ENCODE peak calls at places on chromosomes 5 and 9, in four cellular contexts. V is H9, K is IMR-90, U is H1. X is an unnamed sample.

GRCh38 chr9:136081113-136081825 is 13.8 kb downstream of the NACC2 start:
- DNase-seq in U (no peak), K (peak; percentile 36), V (peak; percentile 28), X (no peak)

GRCh38 chr5:57174128-57174849 is 430 bp downstream of the GPBP1 start:
- DNase-seq in K (no peak), U (no peak), V (no peak), X (peak; percentile 66)

GRCh38 chr5:133993152-133993548 is 11.6 kb downstream of the VDAC1 start:
- DNase-seq in U (no peak), V (no peak), K (peak; percentile 82), X (no peak)

GRCh38 chr9:32644698-32645097 is 9.2 kb upstream of the TAF1L start:
- DNase-seq in K (peak; percentile 78), V (no peak), U (no peak), X (peak; percentile 1)

GRCh38 chr5:73096239-73096575 is 24.2 kb upstream of the TMEM171 start:
- DNase-seq in K (no peak), U (no peak), V (no peak), X (no peak)

GRCh38 chr9:95138474-95138873 is 179.0 kb downstream of the FANCC start:
- DNase-seq in V (peak; percentile 80), U (no peak), K (peak; percentile 36), X (peak; percentile 62)

GRCh38 chr9:102038006-102038405 is 299.6 kb upstream of the GRIN3A start:
- DNase-seq in U (no peak), V (no peak), K (no peak), X (no peak)

GRCh38 chr9:133950206-133950915 is 41.8 kb downstream of the VAV2 start:
- DNase-seq in K (peak; percentile 49), V (no peak), U (no peak), X (no peak)

GRCh38 chr5:57779383-57780223 is 297.0 kb upstream of the ACTBL2 start:
- DNase-seq in U (peak; percentile 49), K (peak; percentile 83), V (peak; percentile 32), X (peak; percentile 73)

GRCh38 chr5:93909356-93909755 is 168.0 kb upstream of the POU5F2 start:
- DNase-seq in U (no peak), V (no peak), K (no peak), X (no peak)

GRCh38 chr9:114051281-114051680 is 26.8 kb downstream of the AMBP start:
- DNase-seq in U (no peak), K (no peak), V (peak; percentile 17), X (no peak)

GRCh38 chr5:73295447-73295846 is 122.5 kb downstream of the TMEM174 start:
- DNase-seq in K (no peak), U (no peak), V (no peak), X (peak; percentile 24)

GRCh38 chr5:1799602-1800469 is at the start of gene MRPL36:
- DNase-seq in V (peak; percentile 96), U (peak; percentile 89), K (peak; percentile 85), X (peak; percentile 95)

GRCh38 chr5:72599519-72600400 is 92.5 kb upstream of the ZNF366 start:
- DNase-seq in K (peak; percentile 51), U (no peak), V (no peak), X (no peak)

GRCh38 chr5:33336911-33337620 is 103.7 kb upstream of the TARS1 start:
- DNase-seq in K (peak; percentile 82), V (no peak), U (no peak), X (no peak)

GRCh38 chr5:72459089-72459661 is 48.0 kb downstream of the ZNF366 start:
- DNase-seq in V (no peak), K (no peak), U (no peak), X (no peak)

GRCh38 chr5:59174248-59174844 is 591.5 kb downstream of the RAB3C start:
- DNase-seq in U (no peak), V (no peak), K (peak; percentile 87), X (peak; percentile 71)

GRCh38 chr9:81584099-81584498 is 105.2 kb downstream of the TLE1 start:
- DNase-seq in K (no peak), U (no peak), V (no peak), X (no peak)

GRCh38 chr5:126414874-126415502 is 8.2 kb upstream of the GRAMD2B start:
- DNase-seq in V (no peak), K (peak; percentile 77), U (no peak), X (no peak)

GRCh38 chr9:136370687-136371530 is 2.6 kb downstream of the CARD9 start:
- DNase-seq in U (no peak), V (no peak), K (peak; percentile 59), X (no peak)

GRCh38 chr5:114362977-114363721 is 1.3 kb downstream of the KCNN2 start:
- DNase-seq in V (peak; percentile 30), U (peak; percentile 55), K (peak; percentile 37), X (peak; percentile 43)

GRCh38 chr5:134242146-134242545 is 16.3 kb upstream of the PPP2CA start:
- DNase-seq in K (peak; percentile 99), U (no peak), V (no peak), X (no peak)

GRCh38 chr5:26031481-26031880 is 1006.9 kb downstream of the CDH9 start:
- DNase-seq in U (no peak), K (no peak), V (no peak), X (peak; percentile 29)

GRCh38 chr5:179044765-179045164 is 15.4 kb upstream of the ZNF354C start:
- DNase-seq in V (no peak), U (no peak), K (no peak), X (peak; percentile 13)

GRCh38 chr9:91075279-91075678 is 273.7 kb downstream of the SYK start:
- DNase-seq in U (peak; percentile 41), K (no peak), V (no peak), X (peak; percentile 57)

GRCh38 chr9:91074866-91075265 is 273.2 kb downstream of the SYK start:
- DNase-seq in K (no peak), U (peak; percentile 33), V (no peak), X (no peak)

GRCh38 chr9:91071185-91071990 is 269.8 kb downstream of the SYK start:
- DNase-seq in U (peak; percentile 41), K (peak; percentile 99), V (no peak), X (no peak)

GRCh38 chr9:91073049-91073810 is 271.6 kb downstream of the SYK start:
- DNase-seq in K (no peak), V (no peak), U (peak; percentile 36), X (no peak)

GRCh38 chr9:91073811-91074771 is 272.5 kb downstream of the SYK start:
- DNase-seq in V (no peak), U (peak; percentile 17), K (no peak), X (no peak)
- H4K5ac ChIP-seq in V (no peak overlapping the region), U (no peak overlapping the region), K (no peak overlapping the region), X (no peak overlapping the region)

DNA sequence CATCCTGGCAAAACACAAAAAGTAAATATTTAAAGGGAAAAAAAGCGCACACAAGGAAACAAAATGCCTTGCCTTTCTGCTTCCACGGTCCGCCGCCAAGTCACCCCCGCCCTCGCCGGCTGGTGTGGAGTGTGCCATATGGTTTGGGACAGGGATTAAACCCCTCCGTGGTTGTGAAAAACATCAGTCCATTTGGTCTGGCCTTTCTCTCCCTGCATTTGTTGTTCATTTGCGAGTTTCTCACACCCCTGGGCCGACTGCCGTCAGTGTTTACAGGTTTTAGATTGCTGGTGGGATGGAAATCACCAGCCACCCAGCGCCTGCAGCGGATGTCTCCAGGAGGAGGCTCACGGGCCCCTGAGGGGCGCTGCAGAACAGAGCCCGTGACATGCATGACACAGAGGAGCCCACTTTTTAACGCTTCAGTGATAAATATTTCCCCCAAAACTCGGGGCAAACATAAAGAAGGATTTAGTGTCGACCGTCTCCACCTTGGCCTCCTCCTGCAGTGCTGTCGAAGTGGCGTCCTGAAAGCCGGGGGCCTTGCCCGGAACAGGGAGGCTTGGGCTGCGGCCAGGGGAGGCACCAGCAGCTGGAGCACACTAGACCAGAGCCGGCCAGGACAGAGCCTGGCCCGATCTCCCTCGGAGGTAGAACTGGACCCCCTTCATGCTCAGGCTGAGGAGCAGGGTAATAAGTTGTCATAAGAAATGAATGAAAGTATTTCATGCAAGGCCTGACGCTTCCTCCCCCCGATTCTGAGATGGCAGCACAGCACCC is 161.4 kb downstream of the HSD17B3 start:
- DNase-seq in V (peak; percentile 53), K (no peak), U (no peak), X (peak; percentile 84)
- H2BK15ac ChIP-seq in V (no peak overlapping the region), K (no peak overlapping the region), U (peak overlapping the region; percentile 54), X (no peak overlapping the region)

DNA sequence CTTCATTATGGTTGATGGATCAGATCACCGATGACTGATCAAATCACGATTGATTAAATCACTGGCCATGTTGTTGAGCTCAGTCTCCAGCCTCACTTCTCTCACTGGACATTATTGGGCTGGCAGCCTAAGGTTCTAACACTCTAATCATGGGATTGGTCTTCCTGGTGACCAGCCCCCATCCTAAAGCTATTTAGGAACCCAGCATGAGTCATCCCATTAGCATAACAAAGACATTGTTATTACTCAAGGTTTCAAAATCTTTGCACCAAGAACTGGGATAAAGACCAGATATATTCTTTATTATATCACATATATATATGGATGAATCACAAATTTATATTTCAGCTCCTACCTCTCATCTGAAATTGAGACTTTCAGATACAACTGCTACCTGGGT is 272.1 kb upstream of the IL12B start:
- DNase-seq in U (no peak), V (no peak), K (no peak), X (no peak)
- H2BK120ac ChIP-seq in U (no peak overlapping the region), V (no peak overlapping the region), K (no peak overlapping the region), X (no peak overlapping the region)

GRCh38 chr5:144352732-144353317 is 182.2 kb downstream of the KCTD16 start:
- DNase-seq in K (no peak), U (no peak), V (no peak), X (no peak)

GRCh38 chr5:144356489-144356888 is 185.8 kb downstream of the KCTD16 start:
- DNase-seq in K (no peak), U (no peak), V (no peak), X (peak; percentile 2)

DNA sequence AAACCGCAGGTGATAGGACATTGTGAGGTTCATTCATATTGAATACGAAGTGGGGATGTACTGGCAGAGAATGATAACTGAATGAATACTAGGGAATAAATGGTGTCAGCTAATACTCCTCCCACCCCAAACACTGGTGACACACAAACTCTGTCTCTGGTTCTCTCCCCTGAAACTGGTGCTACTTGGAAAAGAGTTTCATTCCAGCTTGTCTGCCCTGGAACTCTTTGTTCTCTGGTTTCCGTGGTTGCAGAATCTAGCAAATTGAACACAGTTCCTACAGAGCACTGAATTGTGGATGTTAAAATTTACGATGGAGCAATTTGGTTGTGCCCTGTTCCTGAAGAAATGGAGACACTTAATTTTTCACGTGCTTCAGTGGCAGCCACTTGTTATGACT is 181.6 kb downstream of the KCTD16 start:
- DNase-seq in K (no peak), V (no peak), U (no peak), X (peak; percentile 4)
- H4K5ac ChIP-seq in K (no peak overlapping the region), V (no peak overlapping the region), U (no peak overlapping the region), X (no peak overlapping the region)

DNA sequence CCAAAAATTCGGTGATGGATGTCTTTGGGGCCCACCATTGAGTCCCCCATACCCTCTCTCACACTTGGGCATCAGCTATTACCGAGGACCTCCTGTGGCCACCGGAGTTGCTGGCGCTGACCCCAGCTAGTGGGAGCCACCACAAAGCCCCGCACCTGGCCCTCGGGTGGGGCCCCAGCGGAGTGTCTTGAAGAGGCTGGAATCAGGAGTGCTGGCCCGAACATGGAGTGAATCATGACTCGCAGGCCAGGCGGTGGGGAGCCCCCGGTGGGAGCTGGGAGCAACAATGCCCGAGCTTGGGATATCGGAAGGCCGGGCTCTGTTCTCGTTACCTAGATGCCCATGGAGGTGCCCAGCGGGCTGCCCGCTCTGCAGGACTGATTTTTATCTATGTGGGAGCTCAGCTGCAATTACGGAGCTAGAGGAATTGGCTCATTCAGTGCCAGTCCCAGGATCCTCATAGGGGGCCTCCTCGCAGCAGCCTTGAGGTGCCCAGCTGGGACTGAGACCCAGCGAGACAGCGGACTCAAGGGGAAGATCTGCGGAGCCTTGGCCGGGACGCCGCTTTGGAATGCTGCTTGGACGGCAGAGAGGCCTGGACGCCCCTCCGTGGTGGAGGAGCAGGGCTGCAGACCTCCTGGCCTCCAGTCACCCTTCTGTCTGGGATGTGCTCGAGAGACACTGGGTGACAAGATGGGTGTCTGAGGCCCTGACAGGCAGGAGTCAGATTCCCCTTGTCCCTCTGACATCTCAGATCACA is 70.8 kb downstream of the PSMB7 start:
- DNase-seq in V (no peak), U (no peak), K (no peak), X (no peak)
- H2BK15ac ChIP-seq in V (no peak overlapping the region), U (no peak overlapping the region), K (no peak overlapping the region), X (no peak overlapping the region)